ENCODE peak calls at places on chromosomes 4 and X, in five cellular contexts. U is NCI-H1092 treated with DMSO at 0.1 percent for 48 hours; E is heart right ventricle; H is activated CD4-positive, alpha-beta T cell treated with anti-CD3 and anti-CD28 coated beads for 24 hours; V is AG20443. K is an unnamed sample.

GRCh38 chr4:109051054-109051453 is 251.4 kb downstream of the COL25A1 start:
- DNase-seq in U (no peak), E (no peak), H (no peak), V (no peak), K (no peak)

GRCh38 chrX:30657542-30658238 is 4.5 kb downstream of the GK start:
- DNase-seq in U (no peak), E (no peak), H (no peak), V (no peak), K (peak; percentile 33)

GRCh38 chrX:38985375-38985774 is 184.1 kb downstream of the MID1IP1 start:
- DNase-seq in U (peak; percentile 24), E (no peak), H (no peak), V (peak; percentile 16), K (peak; percentile 5)

GRCh38 chr4:58566260-58566659 is 1456.1 kb upstream of the IGFBP7 start:
- DNase-seq in U (no peak), E (no peak), H (no peak), V (no peak), K (no peak)

GRCh38 chr4:39565925-39566630 is 38.8 kb upstream of the UGDH start:
- DNase-seq in U (no peak), E (no peak), H (no peak), V (peak; percentile 80), K (peak; percentile 80)

GRCh38 chr4:1193206-1194027 is 21.0 kb upstream of the SPON2 start:
- DNase-seq in U (no peak), E (peak; percentile 21), H (no peak), V (no peak), K (no peak)

GRCh38 chr4:159607824-159608223 is 504.9 kb downstream of the RAPGEF2 start:
- DNase-seq in U (no peak), E (no peak), H (no peak), V (no peak), K (no peak)

GRCh38 chr4:142815834-142816233 is 30.3 kb downstream of the INPP4B start:
- DNase-seq in U (no peak), E (no peak), H (no peak), V (peak; percentile 75), K (peak; percentile 86)

GRCh38 chrX:42619068-42619467 is 158.9 kb downstream of the PPP1R2C start:
- DNase-seq in U (no peak), E (no peak), H (no peak), V (no peak), K (no peak)

GRCh38 chr4:83231620-83232056 is 53.0 kb downstream of the COQ2 start:
- DNase-seq in U (no peak), E (no peak), H (no peak), V (no peak), K (peak; percentile 78)

GRCh38 chr4:3391422-3391821 is 50.3 kb upstream of the HGFAC start:
- DNase-seq in U (no peak), E (no peak), H (no peak), V (no peak), K (no peak)

GRCh38 chr4:19961092-19961491 is 290.6 kb upstream of the SLIT2 start:
- DNase-seq in U (no peak), E (no peak), H (no peak), V (peak; percentile 55), K (peak; percentile 91)

GRCh38 chr4:184649971-184650855 is 675 bp downstream of the PRIMPOL start:
- DNase-seq in U (peak; percentile 57), E (no peak), H (no peak), V (peak; percentile 38), K (peak; percentile 43)

GRCh38 chr4:26237916-26238315 is 82.9 kb upstream of the RBPJ start:
- DNase-seq in U (peak; percentile 27), E (no peak), H (no peak), V (no peak), K (peak; percentile 22)

GRCh38 chr4:182916483-182917181 is 554 bp downstream of the DCTD start:
- DNase-seq in U (peak; percentile 59), E (peak; percentile 62), H (peak; percentile 20), V (peak; percentile 83), K (peak; percentile 84)

GRCh38 chr4:184503869-184504300 is 29.5 kb upstream of the IRF2 start:
- DNase-seq in U (no peak), E (no peak), H (no peak), V (peak; percentile 55), K (peak; percentile 62)

GRCh38 chr4:113434247-113434587 is 327.3 kb downstream of the CAMK2D start:
- DNase-seq in U (no peak), E (no peak), H (no peak), V (peak; percentile 25), K (peak; percentile 60)

GRCh38 chr4:64727960-64728359 is 318.7 kb upstream of the TECRL start:
- DNase-seq in U (no peak), E (no peak), H (no peak), V (no peak), K (no peak)

K was measured in AG10803.